ENCODE peak calls at places on chromosomes 16 and 17, in six cellular contexts. J, O, I, A, G and F are unnamed samples.

GRCh38 chr16:88088161-88088581 is 136.9 kb downstream of the BANP start:
- DNase-seq in J (no peak), I (no peak), A (no peak), O (no peak), G (no peak), F (no peak)

GRCh38 chr16:68665501-68665900 is 20.4 kb downstream of the CDH3 start:
- DNase-seq in O (no peak), J (no peak), I (no peak), G (no peak), A (no peak), F (no peak)

GRCh38 chr16:10972108-10972955 is 28.0 kb downstream of the CLEC16A start:
- DNase-seq in A (no peak), G (no peak), O (no peak), I (no peak), J (no peak), F (no peak)

GRCh38 chr17:7932949-7933348 is 943 bp downstream of the CNTROB start:
- DNase-seq in O (peak; percentile 68), G (no peak), J (peak; percentile 55), I (no peak), A (no peak), F (no peak)

GRCh38 chr16:67481561-67482259 is 753 bp upstream of the ATP6V0D1 start:
- DNase-seq in I (peak; percentile 31), G (peak; percentile 43), J (peak; percentile 20), A (no peak), O (no peak), F (no peak)

GRCh38 chr17:59409336-59410048 is 78.0 kb downstream of the YPEL2 start:
- DNase-seq in A (no peak), G (no peak), O (no peak), I (no peak), J (no peak), F (no peak)

GRCh38 chr17:50196036-50196435 is 5.4 kb downstream of the COL1A1 start:
- DNase-seq in I (no peak), G (no peak), J (no peak), A (no peak), O (no peak), F (no peak)

GRCh38 chr16:85428168-85428898 is 184.8 kb upstream of the GSE1 start:
- DNase-seq in O (no peak), G (peak; percentile 26), I (peak; percentile 53), J (no peak), A (no peak), F (peak; percentile 54)

GRCh38 chr17:78759203-78759968 is 22.7 kb downstream of the CYTH1 start:
- DNase-seq in J (no peak), I (peak; percentile 69), G (peak; percentile 60), A (no peak), O (no peak), F (no peak)

GRCh38 chr16:85986931-85987749 is 88.2 kb downstream of the IRF8 start:
- DNase-seq in I (no peak), A (no peak), O (no peak), G (peak; percentile 22), J (no peak), F (no peak)

GRCh38 chr17:80833952-80834895 is 157.4 kb upstream of the CHMP6 start:
- DNase-seq in J (no peak), A (peak; percentile 79), O (peak; percentile 79), G (no peak), I (no peak), F (no peak)

GRCh38 chr17:10177921-10178788 is 20.3 kb downstream of the GAS7 start:
- DNase-seq in J (no peak), I (no peak), A (no peak), G (no peak), O (peak; percentile 87), F (no peak)

GRCh38 chr17:67606896-67607604 is 110.7 kb upstream of the NOL11 start:
- DNase-seq in I (no peak), G (no peak), J (no peak), A (no peak), O (no peak), F (no peak)

GRCh38 chr16:85761866-85762265 is 11.0 kb upstream of the C16orf74 start:
- DNase-seq in O (no peak), I (no peak), J (no peak), G (no peak), A (no peak), F (no peak)

GRCh38 chr17:10323812-10324610 is 48.8 kb downstream of the MYH13 start:
- DNase-seq in O (no peak), I (no peak), G (no peak), J (no peak), A (no peak), F (no peak)

GRCh38 chr16:11835891-11836652 is 15.3 kb downstream of the RSL1D1 start:
- DNase-seq in J (peak; percentile 46), I (no peak), G (no peak), O (no peak), A (peak; percentile 30), F (no peak)

GRCh38 chr16:81537721-81538561 is 93.3 kb downstream of the CMIP start:
- DNase-seq in A (no peak), O (no peak), J (no peak), G (no peak), I (no peak), F (no peak)

GRCh38 chr17:29445844-29446243 is 55.7 kb downstream of the TAOK1 start:
- DNase-seq in G (no peak), J (no peak), A (no peak), O (no peak), I (no peak), F (no peak)

GRCh38 chr16:57537194-57537505 is 779 bp upstream of the CCDC102A start:
- DNase-seq in I (no peak), O (no peak), J (no peak), G (no peak), A (no peak), F (no peak)

GRCh38 chr17:2598166-2598565 is 4.7 kb downstream of the PAFAH1B1 start:
- DNase-seq in O (no peak), I (no peak), G (no peak), A (no peak), J (peak; percentile 57), F (no peak)

GRCh38 chr16:23682181-23682580 is 3.5 kb downstream of the PLK1 start:
- DNase-seq in O (no peak), G (no peak), A (no peak), I (no peak), J (no peak), F (no peak)

GRCh38 chr17:50087246-50087911 is 7.8 kb upstream of the PDK2 start:
- DNase-seq in J (peak; percentile 69), A (no peak), O (peak; percentile 46), G (peak; percentile 68), I (peak; percentile 58), F (no peak)

GRCh38 chr17:2433696-2434095 is 32.8 kb upstream of the MNT start:
- DNase-seq in I (no peak), A (no peak), G (no peak), J (no peak), O (peak; percentile 21), F (no peak)

GRCh38 chr16:57516176-57516725 is 20.1 kb downstream of the CCDC102A start:
- DNase-seq in A (no peak), G (no peak), J (no peak), O (no peak), I (no peak), F (no peak)

GRCh38 chr16:1355591-1355990 is 3.9 kb downstream of the GNPTG start:
- DNase-seq in J (no peak), G (no peak), A (no peak), O (no peak), I (no peak), F (no peak)

GRCh38 chr17:8698142-8699050 is 46.2 kb downstream of the CCDC42 start:
- DNase-seq in I (no peak), A (no peak), J (peak; percentile 20), G (no peak), O (no peak), F (peak; percentile 55)

GRCh38 chr16:49810769-49811315 is 45.1 kb downstream of the ZNF423 start:
- DNase-seq in A (no peak), I (no peak), G (no peak), J (no peak), O (no peak), F (no peak)

GRCh38 chr17:5508855-5509254 is 22.5 kb downstream of the MIS12 start:
- DNase-seq in O (peak; percentile 37), G (no peak), A (no peak), J (no peak), I (no peak), F (no peak)

GRCh38 chr17:82937411-82938371 is 97.9 kb upstream of the ZNF750 start:
- DNase-seq in I (no peak), O (no peak), J (no peak), G (no peak), A (no peak), F (no peak)

GRCh38 chr17:63515426-63515825 is 7.7 kb upstream of the KCNH6 start:
- DNase-seq in G (no peak), A (no peak), O (no peak), J (no peak), I (no peak), F (no peak)

GRCh38 chr16:67150833-67151396 is at the start of gene B3GNT9:
- DNase-seq in J (peak; percentile 80), I (peak; percentile 32), O (peak; percentile 51), A (no peak), G (no peak), F (no peak)

GRCh38 chr16:85078952-85079351 is 33.3 kb downstream of the CIBAR2 start:
- DNase-seq in J (no peak), I (no peak), A (no peak), O (no peak), G (no peak), F (no peak)

GRCh38 chr16:65697516-65697915 is 575.7 kb upstream of the CDH11 start:
- DNase-seq in I (no peak), O (no peak), J (no peak), G (no peak), A (no peak), F (no peak)

GRCh38 chr16:57422026-57422944 is 17.7 kb downstream of the CCL17 start:
- DNase-seq in I (peak; percentile 35), G (no peak), J (peak; percentile 54), A (peak; percentile 24), O (no peak), F (no peak)

GRCh38 chr17:57970706-57971105 is 15.5 kb upstream of the CUEDC1 start:
- DNase-seq in A (no peak), O (no peak), I (no peak), J (peak; percentile 71), G (no peak), F (no peak)

GRCh38 chr16:53048139-53048915 is 4.4 kb downstream of the CHD9NB start:
- DNase-seq in J (no peak), G (no peak), O (no peak), A (no peak), I (no peak), F (no peak)